ENCODE peak calls at places on chromosomes 2 and 18, in eight cellular contexts. Y, S, B, I, Q, F, J and T are unnamed samples.

GRCh38 chr18:70650878-70651277 is 362.0 kb downstream of the SOCS6 start:
- DNase-seq in Y (no peak), S (no peak), B (no peak), I (no peak), Q (no peak), F (no peak), J (no peak), T (no peak)

GRCh38 chr18:50545936-50546335 is 14.0 kb upstream of the MAPK4 start:
- DNase-seq in Y (no peak), S (no peak), B (no peak), I (no peak), Q (no peak), F (no peak), J (no peak), T (no peak)

GRCh38 chr2:238053195-238053776 is 7.5 kb upstream of the SCLY start:
- DNase-seq in Y (no peak), S (no peak), B (no peak), I (no peak), Q (no peak), F (no peak), J (no peak), T (peak; percentile 74)

GRCh38 chr2:233413529-233414272 is 59.4 kb downstream of the DGKD start:
- DNase-seq in Y (peak; percentile 67), S (no peak), B (peak; percentile 71), I (no peak), Q (no peak), F (no peak), J (peak; percentile 83), T (peak; percentile 8)

GRCh38 chr2:95287806-95288205 is 9.3 kb upstream of the KCNIP3 start:
- DNase-seq in Y (no peak), S (no peak), B (no peak), I (no peak), Q (no peak), F (no peak), J (no peak), T (no peak)

GRCh38 chr18:57748770-57749603 is 54.1 kb downstream of the ATP8B1 start:
- DNase-seq in Y (peak; percentile 56), S (no peak), B (no peak), I (no peak), Q (no peak), F (no peak), J (no peak), T (peak; percentile 41)

GRCh38 chr18:31162419-31162793 is 250 bp downstream of the DSC1 start:
- DNase-seq in Y (no peak), S (no peak), B (no peak), I (no peak), Q (no peak), F (no peak), J (no peak), T (no peak)

GRCh38 chr2:240466579-240467148 is 31.2 kb downstream of the GPC1 start:
- DNase-seq in Y (peak; percentile 11), S (no peak), B (peak; percentile 9), I (no peak), Q (no peak), F (peak; percentile 5), J (no peak), T (no peak)

GRCh38 chr2:26562811-26563645 is 78.1 kb downstream of the CIB4 start:
- DNase-seq in Y (peak; percentile 62), S (peak; percentile 22), B (no peak), I (no peak), Q (no peak), F (peak; percentile 36), J (peak; percentile 29), T (no peak)

GRCh38 chr18:46733872-46734271 is 23.0 kb downstream of the ST8SIA5 start:
- DNase-seq in Y (no peak), S (no peak), B (no peak), I (no peak), Q (no peak), F (no peak), J (no peak), T (no peak)

GRCh38 chr2:104733544-104733943 is 120.4 kb upstream of the POU3F3 start:
- DNase-seq in Y (peak; percentile 24), S (no peak), B (no peak), I (no peak), Q (peak; percentile 44), F (peak; percentile 10), J (peak; percentile 36), T (peak; percentile 21)

GRCh38 chr2:54065411-54065810 is 50.0 kb upstream of the ACYP2 start:
- DNase-seq in Y (no peak), S (no peak), B (no peak), I (no peak), Q (no peak), F (no peak), J (no peak), T (no peak)

GRCh38 chr2:168773128-168773527 is 29.3 kb upstream of the NOSTRIN start:
- DNase-seq in Y (no peak), S (no peak), B (no peak), I (no peak), Q (no peak), F (no peak), J (no peak), T (no peak)

GRCh38 chr2:130822766-130823165 is 13.9 kb upstream of the ARHGEF4 start:
- DNase-seq in Y (no peak), S (no peak), B (no peak), I (no peak), Q (no peak), F (no peak), J (no peak), T (no peak)

GRCh38 chr18:74082476-74083070 is 65.1 kb downstream of the FBXO15 start:
- DNase-seq in Y (peak; percentile 55), S (no peak), B (peak; percentile 21), I (no peak), Q (peak; percentile 9), F (peak; percentile 66), J (peak; percentile 24), T (peak; percentile 56)

GRCh38 chr2:104476563-104476988 is 377.3 kb upstream of the POU3F3 start:
- DNase-seq in Y (no peak), S (no peak), B (no peak), I (no peak), Q (no peak), F (no peak), J (no peak), T (no peak)

GRCh38 chr2:207225773-207226172 is 60.0 kb upstream of the KLF7 start:
- DNase-seq in Y (no peak), S (no peak), B (no peak), I (no peak), Q (no peak), F (no peak), J (no peak), T (no peak)

GRCh38 chr2:205785507-205786222 is 103.4 kb downstream of the NRP2 start:
- DNase-seq in Y (no peak), S (no peak), B (no peak), I (no peak), Q (no peak), F (no peak), J (no peak), T (no peak)

GRCh38 chr2:176139621-176140020 is 10.1 kb downstream of the HOXD8 start:
- DNase-seq in Y (no peak), S (no peak), B (no peak), I (no peak), Q (no peak), F (no peak), J (no peak), T (no peak)

GRCh38 chr18:22165603-22166069 is 3.8 kb upstream of the GATA6 start:
- DNase-seq in Y (peak; percentile 26), S (no peak), B (no peak), I (no peak), Q (no peak), F (no peak), J (no peak), T (no peak)

DNA sequence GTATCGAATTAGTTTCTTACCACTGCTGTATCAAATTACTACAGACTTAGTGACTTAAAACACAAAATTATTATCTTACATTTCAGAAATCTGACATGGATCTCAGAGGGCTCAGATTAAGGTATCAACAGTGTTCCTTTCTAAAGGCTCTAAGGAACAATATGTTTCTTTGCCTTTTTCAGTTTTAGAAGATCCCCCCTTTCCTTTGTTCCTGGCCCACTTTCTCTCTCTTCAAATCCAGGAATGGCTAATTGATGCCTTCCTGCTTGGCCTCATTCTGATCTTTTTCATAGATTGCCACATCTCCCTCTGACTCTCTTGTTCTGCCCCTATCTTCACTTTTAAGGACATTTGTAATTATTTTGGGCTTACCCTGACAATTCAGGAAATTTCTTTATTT is 65.7 kb downstream of the LRP1B start:
- DNase-seq in Y (no peak), S (no peak), B (no peak), I (no peak), Q (no peak), F (no peak), J (no peak), T (no peak)
- TF ChIP-seq POLR2A in Y (no peak), S (no peak), B (no peak), I (no peak), Q (no peak), F (no peak), J (no peak), T (no peak)

GRCh38 chr18:56652802-56653201 is 1.6 kb downstream of the WDR7 start:
- DNase-seq in Y (no peak), S (no peak), B (no peak), I (no peak), Q (no peak), F (no peak), J (no peak), T (no peak)

GRCh38 chr18:56651771-56652092 is 573 bp downstream of the WDR7 start:
- DNase-seq in Y (no peak), S (no peak), B (no peak), I (no peak), Q (no peak), F (no peak), J (no peak), T (no peak)

GRCh38 chr18:56650056-56650455 is 1.1 kb upstream of the WDR7 start:
- DNase-seq in Y (no peak), S (no peak), B (no peak), I (no peak), Q (no peak), F (no peak), J (no peak), T (peak; percentile 55)

GRCh38 chr18:56648307-56648706 is 2.9 kb upstream of the WDR7 start:
- DNase-seq in Y (no peak), S (no peak), B (no peak), I (no peak), Q (no peak), F (no peak), J (no peak), T (peak; percentile 69)

GRCh38 chr18:56650944-56651770 is at the start of gene WDR7:
- DNase-seq in Y (peak; percentile 95), S (peak; percentile 93), B (peak; percentile 96), I (peak; percentile 92), Q (peak; percentile 83), F (peak; percentile 97), J (peak; percentile 97), T (peak; percentile 99)
- TF ChIP-seq POLR2A in Y (peak; percentile 60), S (no peak), B (no peak), I (peak; percentile 13), Q (peak; percentile 79), F (peak; percentile 44), J (no peak), T (peak; percentile 73)

GRCh38 chr2:72561621-72562318 is 264.1 kb downstream of the EXOC6B start:
- DNase-seq in Y (no peak), S (no peak), B (no peak), I (no peak), Q (no peak), F (no peak), J (no peak), T (no peak)

GRCh38 chr2:72562451-72563153 is 263.2 kb downstream of the EXOC6B start:
- DNase-seq in Y (no peak), S (no peak), B (no peak), I (no peak), Q (no peak), F (no peak), J (no peak), T (peak; percentile 32)
- TF ChIP-seq POLR2A in Y (no peak), S (no peak), B (no peak), I (no peak), Q (no peak), F (no peak), J (no peak), T (no peak)

GRCh38 chr2:219175928-219176817 is 552 bp downstream of the CNPPD1 start:
- DNase-seq in Y (peak; percentile 63), S (peak; percentile 21), B (peak; percentile 44), I (no peak), Q (peak; percentile 30), F (peak; percentile 74), J (no peak), T (peak; percentile 82)
- TF ChIP-seq POLR2A in Y (no peak), S (no peak), B (no peak), I (no peak), Q (no peak), F (no peak), J (no peak), T (no peak)